ENCODE peak calls at places on chromosome 20, in four cellular contexts. U, M, C and W are unnamed samples.

GRCh38 chr20:10558635-10559187 is 115.1 kb downstream of the JAG1 start:
- DNase-seq in U (peak), M (no peak), C (no peak), W (peak)

GRCh38 chr20:43528258-43528875 is 20.9 kb downstream of the L3MBTL1 start:
- DNase-seq in U (no peak), M (no peak), C (no peak), W (no peak)

GRCh38 chr20:5377484-5377883 is 60.7 kb upstream of the PROKR2 start:
- DNase-seq in U (no peak), M (no peak), C (no peak), W (no peak)

GRCh38 chr20:43220612-43221011 is 30.9 kb upstream of the PTPRT start:
- DNase-seq in U (no peak), M (no peak), C (no peak), W (no peak)

GRCh38 chr20:51634877-51635276 is 92.4 kb upstream of the NFATC2 start:
- DNase-seq in U (no peak), M (no peak), C (no peak), W (no peak)

GRCh38 chr20:15867017-15867416 is 706.2 kb downstream of the KIF16B start:
- DNase-seq in U (no peak), M (no peak), C (no peak), W (no peak)

GRCh38 chr20:38453941-38454340 is 18.7 kb upstream of the RALGAPB start:
- DNase-seq in U (no peak), M (no peak), C (no peak), W (peak)

GRCh38 chr20:47430862-47431588 is 70.7 kb upstream of the NCOA3 start:
- DNase-seq in U (no peak), M (no peak), C (no peak), W (no peak)

GRCh38 chr20:38369387-38369786 is 23.1 kb downstream of the LBP start:
- DNase-seq in U (no peak), M (peak), C (peak), W (no peak)

GRCh38 chr20:43477634-43478033 is 19.9 kb downstream of the SRSF6 start:
- DNase-seq in U (no peak), M (no peak), C (no peak), W (no peak)

GRCh38 chr20:44582321-44583025 is at the start of gene PKIG:
- DNase-seq in U (no peak), M (no peak), C (no peak), W (no peak)

GRCh38 chr20:49915380-49916145 is at the start of gene SPATA2:
- DNase-seq in U (peak), M (peak), C (peak), W (peak)

GRCh38 chr20:3067139-3068009 is 4.0 kb upstream of the OXT start:
- DNase-seq in U (no peak), M (no peak), C (no peak), W (no peak)

GRCh38 chr20:51208162-51208561 is 185.3 kb upstream of the KCNG1 start:
- DNase-seq in U (no peak), M (no peak), C (no peak), W (no peak)

GRCh38 chr20:50464026-50464724 is 46.0 kb upstream of the PTPN1 start:
- DNase-seq in U (peak), M (peak), C (peak), W (no peak)

GRCh38 chr20:36098364-36098763 is 56.2 kb upstream of the EPB41L1 start:
- DNase-seq in U (no peak), M (no peak), C (no peak), W (peak)

GRCh38 chr20:38473353-38473795 is 731 bp downstream of the RALGAPB start:
- DNase-seq in U (peak), M (peak), C (peak), W (no peak)

GRCh38 chr20:59835448-59836395 is 97.7 kb downstream of the SYCP2 start:
- DNase-seq in U (no peak), M (no peak), C (no peak), W (no peak)

GRCh38 chr20:57389695-57390603 is 1.2 kb upstream of the RBM38 start:
- DNase-seq in U (no peak), M (no peak), C (peak), W (no peak)

GRCh38 chr20:8144282-8145245 is 12.5 kb downstream of the PLCB1 start:
- DNase-seq in U (no peak), M (peak), C (no peak), W (no peak)
- TF ChIP-seq JUNB in U (no peak), M (peak), C (no peak), W (no peak)

GRCh38 chr20:60851826-60852704 is 400.0 kb upstream of the CDH4 start:
- DNase-seq in U (peak), M (peak), C (no peak), W (no peak)
- TF ChIP-seq POLR2AphosphoS2 in U (no peak), M (no peak), C (no peak), W (no peak)

GRCh38 chr20:4070323-4071176 is 55.2 kb upstream of the RNF24 start:
- DNase-seq in U (no peak), M (no peak), C (no peak), W (no peak)
- TF ChIP-seq JUNB in U (no peak), M (no peak), C (no peak), W (no peak)

GRCh38 chr20:61301995-61302525 is 50.0 kb downstream of the CDH4 start:
- DNase-seq in U (no peak), M (no peak), C (no peak), W (no peak)

GRCh38 chr20:61299613-61300012 is 47.6 kb downstream of the CDH4 start:
- DNase-seq in U (no peak), M (no peak), C (no peak), W (no peak)

GRCh38 chr20:61300741-61301140 is 48.7 kb downstream of the CDH4 start:
- DNase-seq in U (no peak), M (no peak), C (no peak), W (no peak)

GRCh38 chr20:61299088-61299487 is 47.0 kb downstream of the CDH4 start:
- DNase-seq in U (no peak), M (no peak), C (no peak), W (no peak)

GRCh38 chr20:61300293-61300692 is 48.2 kb downstream of the CDH4 start:
- DNase-seq in U (no peak), M (no peak), C (no peak), W (no peak)
- TF ChIP-seq POLR2AphosphoS2 in U (no peak), M (no peak), C (no peak), W (no peak)

GRCh38 chr20:33689493-33689892 is 3.3 kb upstream of the E2F1 start:
- DNase-seq in U (no peak), M (no peak), C (no peak), W (no peak)

GRCh38 chr20:33688938-33689424 is 2.8 kb upstream of the E2F1 start:
- DNase-seq in U (no peak), M (peak), C (peak), W (no peak)

GRCh38 chr20:33686984-33687366 is 790 bp upstream of the E2F1 start:
- DNase-seq in U (no peak), M (no peak), C (no peak), W (no peak)

GRCh38 chr20:33687370-33687915 is 1.3 kb upstream of the E2F1 start:
- DNase-seq in U (no peak), M (no peak), C (no peak), W (no peak)

GRCh38 chr20:33687993-33688937 is 2.1 kb upstream of the E2F1 start:
- DNase-seq in U (no peak), M (no peak), C (no peak), W (no peak)
- TF ChIP-seq JUNB in U (no peak), M (no peak), C (no peak), W (peak)

GRCh38 chr20:7609250-7609649 is 331.0 kb downstream of the HAO1 start:
- DNase-seq in U (no peak), M (no peak), C (no peak), W (no peak)

GRCh38 chr20:7601431-7601830 is 338.8 kb downstream of the HAO1 start:
- DNase-seq in U (no peak), M (no peak), C (no peak), W (no peak)

GRCh38 chr20:7610681-7611080 is 329.6 kb downstream of the HAO1 start:
- DNase-seq in U (no peak), M (no peak), C (no peak), W (no peak)

GRCh38 chr20:7608246-7608645 is 332.0 kb downstream of the HAO1 start:
- DNase-seq in U (no peak), M (no peak), C (no peak), W (no peak)

GRCh38 chr20:7606941-7607340 is 333.3 kb downstream of the HAO1 start:
- DNase-seq in U (no peak), M (no peak), C (no peak), W (no peak)
- TF ChIP-seq POLR2AphosphoS2 in U (no peak), M (no peak), C (no peak), W (no peak)

DNA sequence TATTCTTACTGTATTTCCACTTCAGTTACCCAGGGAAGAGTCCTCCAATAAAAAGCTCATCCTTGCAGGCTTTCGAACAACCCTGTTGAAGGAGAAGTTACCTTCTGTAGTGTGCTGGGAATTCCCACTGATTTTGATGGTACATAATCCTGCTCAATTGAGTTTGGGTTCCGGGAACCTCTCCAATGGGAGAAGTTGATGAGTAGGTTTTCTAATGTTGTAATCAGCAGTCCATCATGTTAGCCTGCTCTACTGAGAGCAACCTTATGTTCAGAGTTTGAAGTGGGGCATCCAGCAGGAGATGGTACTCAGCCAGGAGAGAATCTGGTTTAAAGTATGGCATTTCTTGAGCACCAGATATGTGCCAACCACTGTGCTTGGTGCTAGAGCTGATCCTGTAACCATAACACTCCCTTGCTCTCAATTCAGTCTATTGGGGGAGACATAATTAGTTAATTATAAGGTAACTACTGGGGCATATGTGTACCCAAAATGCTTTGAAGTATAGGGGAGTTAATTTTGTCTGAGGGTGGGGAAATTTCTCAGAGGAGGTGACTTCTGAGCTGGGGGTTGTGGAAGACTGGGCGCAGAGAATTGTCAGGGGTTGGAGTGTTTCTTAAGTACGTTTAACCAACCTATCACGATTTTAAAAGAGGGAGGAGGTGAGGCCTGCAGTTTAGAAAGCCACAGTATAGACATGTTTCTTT is 2.1 kb downstream of the TOP1 start:
- DNase-seq in U (no peak), M (peak), C (no peak), W (no peak)
- TF ChIP-seq JUNB in U (no peak), M (no peak), C (no peak), W (no peak)

DNA sequence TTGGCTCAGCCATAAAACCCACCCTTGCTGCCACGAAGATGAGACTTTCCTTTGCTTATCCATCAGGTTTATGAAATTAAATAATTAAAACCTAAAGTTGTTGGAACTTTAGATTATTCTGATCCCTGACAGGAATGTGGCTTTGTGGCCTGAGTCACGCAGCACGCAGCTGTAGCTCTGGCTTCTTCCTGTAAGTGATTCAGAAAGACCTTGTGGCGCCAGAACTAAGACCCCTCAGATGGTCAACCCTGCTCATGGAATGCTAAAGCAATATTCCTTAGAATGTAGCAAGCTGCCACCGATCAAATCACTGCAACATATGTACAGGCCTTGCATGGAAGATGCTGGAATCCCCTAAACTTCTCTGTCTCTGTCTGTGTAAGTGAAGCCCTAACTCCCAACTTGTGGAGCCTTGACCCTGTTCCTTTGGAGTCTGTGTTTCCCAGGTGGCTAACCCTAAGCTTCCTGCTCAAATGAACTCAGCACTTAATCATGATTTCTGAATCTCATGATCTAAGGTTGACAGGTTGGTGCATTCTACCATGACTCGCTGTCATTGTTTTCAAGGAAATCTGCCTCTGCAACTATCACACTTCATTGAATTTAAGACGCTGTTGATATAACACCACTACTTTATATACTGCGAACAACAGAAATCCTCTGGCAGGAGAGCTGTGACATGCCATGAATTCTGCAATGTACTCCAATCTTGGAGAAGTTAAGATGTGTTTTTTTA is 111.2 kb upstream of the CST7 start:
- DNase-seq in U (no peak), M (no peak), C (no peak), W (no peak)
- TF ChIP-seq POLR2AphosphoS2 in U (no peak), M (no peak), C (no peak), W (no peak)

DNA sequence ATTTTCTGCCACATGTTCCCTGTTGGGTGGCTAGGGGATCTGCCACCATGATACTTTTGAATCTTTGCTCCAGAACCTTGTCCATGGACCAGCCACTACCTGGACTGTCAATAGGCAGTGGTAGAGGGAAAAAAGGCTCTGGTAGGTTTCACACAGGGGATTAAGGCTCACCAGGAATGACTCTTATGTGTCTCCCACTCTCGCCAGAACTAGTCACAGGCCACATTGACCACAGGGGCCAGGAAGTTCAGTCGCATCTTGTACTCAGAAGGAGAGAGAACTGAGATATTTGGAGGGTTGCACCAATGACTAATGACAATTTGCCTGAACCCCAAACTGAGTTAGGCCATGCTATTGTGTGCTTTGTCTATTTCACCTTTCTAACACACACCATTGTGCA is 23.6 kb upstream of the APCDD1L start:
- DNase-seq in U (no peak), M (no peak), C (no peak), W (no peak)
- TF ChIP-seq JUNB in U (no peak), M (no peak), C (no peak), W (no peak)

GRCh38 chr20:30816182-30816645 is 441.2 kb upstream of the DEFB115 start:
- DNase-seq in U (no peak), M (no peak), C (peak), W (no peak)
- TF ChIP-seq POLR2AphosphoS2 in U (no peak), M (no peak), C (no peak), W (no peak)